ENCODE peak calls at places on chromosomes 7 and 10, in ten cellular contexts. X is GM06990; W is activated T-cell treated with anti-CD3 and anti-CD28 coated beads, Interleukin-2, amount 50 U/mL, for 24 hours; B is kidney; Q is DND-41; H is NAMALWA; U is T1000; M is C1 segment of cervical spinal cord; A is HTR-8/SVneo; G is skeletal muscle cell. D is an unnamed sample.

GRCh38 chr10:113532724-113533123 is 20.1 kb upstream of the HABP2 start:
- DNase-seq in X (no peak), W (no peak), B (no peak), Q (no peak), H (no peak), U (no peak), M (no peak), A (no peak), G (no peak), D (no peak)

GRCh38 chr10:76354921-76355320 is 923.5 kb downstream of the LRMDA start:
- DNase-seq in X (no peak), W (no peak), B (no peak), Q (no peak), H (no peak), U (no peak), M (no peak), A (no peak), G (no peak), D (no peak)

GRCh38 chr7:332020-332517 is 42.1 kb downstream of the FOXL3 start:
- DNase-seq in X (no peak), W (no peak), B (peak), Q (no peak), H (no peak), U (no peak), M (no peak), A (no peak), G (no peak), D (no peak)

GRCh38 chr7:92177362-92177761 is 1.6 kb downstream of the LRRD1 start:
- DNase-seq in X (no peak), W (no peak), B (no peak), Q (no peak), H (no peak), U (no peak), M (no peak), A (peak), G (peak), D (no peak)

GRCh38 chr10:119165171-119166110 is at the start of gene SFXN4:
- DNase-seq in X (peak), W (peak), B (peak), Q (peak), H (peak), U (peak), M (peak), A (peak), G (no peak), D (no peak)

GRCh38 chr10:127759276-127759675 is 22.3 kb downstream of the FOXI2 start:
- DNase-seq in X (no peak), W (no peak), B (no peak), Q (no peak), H (no peak), U (no peak), M (no peak), A (no peak), G (no peak), D (no peak)

GRCh38 chr7:139914306-139914747 is 85.3 kb downstream of the TBXAS1 start:
- DNase-seq in X (no peak), W (no peak), B (no peak), Q (no peak), H (no peak), U (no peak), M (no peak), A (no peak), G (peak), D (no peak)

GRCh38 chr7:44461387-44461786 is 29.1 kb downstream of the NUDCD3 start:
- DNase-seq in X (peak), W (no peak), B (no peak), Q (peak), H (peak), U (no peak), M (no peak), A (peak), G (no peak), D (no peak)

GRCh38 chr10:114426476-114426875 is 22.2 kb upstream of the AFAP1L2 start:
- DNase-seq in X (no peak), W (no peak), B (no peak), Q (no peak), H (no peak), U (no peak), M (no peak), A (no peak), G (no peak), D (no peak)

GRCh38 chr7:155802906-155803417 is 9.3 kb downstream of the SHH start:
- DNase-seq in X (no peak), W (no peak), B (peak), Q (no peak), H (no peak), U (no peak), M (no peak), A (no peak), G (no peak), D (no peak)

GRCh38 chr10:133475821-133476640 is 22.3 kb downstream of the SCART1 start:
- DNase-seq in X (no peak), W (no peak), B (peak), Q (no peak), H (no peak), U (no peak), M (no peak), A (no peak), G (no peak), D (no peak)

GRCh38 chr7:73704640-73705550 is 14.6 kb downstream of the STX1A start:
- DNase-seq in X (no peak), W (no peak), B (no peak), Q (no peak), H (no peak), U (peak), M (no peak), A (no peak), G (peak), D (no peak)

GRCh38 chr7:150790416-150791075 is 9.6 kb downstream of the TMEM176B start:
- DNase-seq in X (no peak), W (no peak), B (no peak), Q (no peak), H (no peak), U (no peak), M (no peak), A (no peak), G (no peak), D (no peak)

GRCh38 chr10:129626801-129627434 is 159.9 kb downstream of the MGMT start:
- DNase-seq in X (no peak), W (no peak), B (no peak), Q (no peak), H (no peak), U (no peak), M (no peak), A (no peak), G (peak), D (no peak)

GRCh38 chr7:52992479-52993195 is 42.8 kb upstream of the POM121L12 start:
- DNase-seq in X (no peak), W (no peak), B (no peak), Q (no peak), H (no peak), U (no peak), M (no peak), A (no peak), G (no peak), D (no peak)

GRCh38 chr10:122727426-122727825 is 27.8 kb upstream of the C10orf120 start:
- DNase-seq in X (no peak), W (no peak), B (no peak), Q (no peak), H (no peak), U (no peak), M (no peak), A (no peak), G (no peak), D (no peak)

GRCh38 chr7:101927389-101928306 is 110.2 kb downstream of the CUX1 start:
- DNase-seq in X (no peak), W (no peak), B (peak), Q (no peak), H (no peak), U (no peak), M (no peak), A (no peak), G (no peak), D (no peak)

GRCh38 chr7:112423987-112424386 is 26.3 kb upstream of the IFRD1 start:
- DNase-seq in X (no peak), W (no peak), B (no peak), Q (peak), H (no peak), U (no peak), M (no peak), A (no peak), G (no peak), D (no peak)

GRCh38 chr7:137661634-137662033 is 185.1 kb downstream of the DGKI start:
- DNase-seq in X (no peak), W (no peak), B (no peak), Q (no peak), H (no peak), U (no peak), M (no peak), A (no peak), G (no peak), D (no peak)

GRCh38 chr7:134458341-134458805 is 527 bp downstream of the AKR1B1 start:
- DNase-seq in X (peak), W (peak), B (peak), Q (peak), H (peak), U (peak), M (peak), A (peak), G (no peak), D (no peak)

GRCh38 chr10:33979195-33979594 is 644.7 kb upstream of the NRP1 start:
- DNase-seq in X (no peak), W (no peak), B (no peak), Q (no peak), H (no peak), U (no peak), M (no peak), A (no peak), G (no peak), D (no peak)

GRCh38 chr10:127968027-127968441 is 61.1 kb downstream of the PTPRE start:
- DNase-seq in X (no peak), W (no peak), B (no peak), Q (no peak), H (no peak), U (no peak), M (no peak), A (no peak), G (no peak), D (no peak)

GRCh38 chr7:6389728-6390127 is 58.0 kb downstream of the DAGLB start:
- DNase-seq in X (no peak), W (no peak), B (no peak), Q (no peak), H (no peak), U (no peak), M (no peak), A (no peak), G (no peak), D (no peak)

GRCh38 chr7:26694156-26694555 is 170.2 kb downstream of the SKAP2 start:
- DNase-seq in X (no peak), W (no peak), B (no peak), Q (no peak), H (peak), U (no peak), M (no peak), A (no peak), G (no peak), D (no peak)

GRCh38 chr10:73262105-73262730 is 9.8 kb upstream of the MRPS16 start:
- DNase-seq in X (no peak), W (no peak), B (no peak), Q (no peak), H (no peak), U (peak), M (no peak), A (peak), G (peak), D (no peak)

GRCh38 chr10:43461950-43462349 is 25.0 kb downstream of the ZNF487 start:
- DNase-seq in X (no peak), W (no peak), B (no peak), Q (peak), H (peak), U (no peak), M (no peak), A (peak), G (peak), D (peak)

GRCh38 chr10:33100996-33101747 is 143.1 kb upstream of the ITGB1 start:
- DNase-seq in X (no peak), W (no peak), B (no peak), Q (no peak), H (no peak), U (no peak), M (no peak), A (no peak), G (no peak), D (no peak)

GRCh38 chr7:40717242-40717641 is 582.4 kb downstream of the SUGCT start:
- DNase-seq in X (peak), W (no peak), B (peak), Q (peak), H (peak), U (peak), M (no peak), A (peak), G (peak), D (peak)

GRCh38 chr7:127413962-127414361 is 21.5 kb upstream of the ZNF800 start:
- DNase-seq in X (peak), W (no peak), B (no peak), Q (no peak), H (peak), U (no peak), M (no peak), A (no peak), G (no peak), D (no peak)

GRCh38 chr7:41431671-41432070 is 271.2 kb downstream of the INHBA start:
- DNase-seq in X (no peak), W (no peak), B (no peak), Q (no peak), H (no peak), U (no peak), M (no peak), A (no peak), G (no peak), D (no peak)

GRCh38 chr10:71379118-71379781 is 17.5 kb upstream of the CDH23 start:
- DNase-seq in X (no peak), W (no peak), B (no peak), Q (no peak), H (no peak), U (no peak), M (no peak), A (no peak), G (no peak), D (no peak)

GRCh38 chr7:152894295-152895170 is 135.0 kb downstream of the ACTR3B start:
- DNase-seq in X (no peak), W (peak), B (no peak), Q (no peak), H (peak), U (no peak), M (no peak), A (peak), G (no peak), D (no peak)

GRCh38 chr7:74633451-74633921 is 24.0 kb upstream of the GTF2I start:
- DNase-seq in X (no peak), W (no peak), B (no peak), Q (no peak), H (no peak), U (no peak), M (no peak), A (no peak), G (no peak), D (no peak)

GRCh38 chr10:58754419-58755180 is 241.9 kb downstream of the BICC1 start:
- DNase-seq in X (no peak), W (no peak), B (no peak), Q (no peak), H (no peak), U (no peak), M (no peak), A (no peak), G (no peak), D (no peak)

GRCh38 chr10:11178606-11179221 is 161.0 kb downstream of the CELF2 start:
- DNase-seq in X (peak), W (peak), B (no peak), Q (peak), H (peak), U (no peak), M (no peak), A (no peak), G (no peak), D (peak)